ENCODE peak calls at places on chromosome 22, in eight cellular contexts. N, M, G, A, E, I, U and L are unnamed samples.

GRCh38 chr22:46350111-46350510 is 14.6 kb downstream of the TRMU start:
- DNase-seq in I (no peak), E (no peak), U (no peak), N (no peak), G (no peak), A (no peak), M (no peak), L (no peak)

GRCh38 chr22:20430101-20430640 is 7.5 kb downstream of the SCARF2 start:
- DNase-seq in A (no peak), M (no peak), E (no peak), G (no peak), U (no peak), N (no peak), I (no peak), L (no peak)

GRCh38 chr22:32317524-32317923 is 40.1 kb upstream of the RFPL3 start:
- DNase-seq in I (no peak), M (no peak), N (no peak), A (no peak), E (no peak), U (peak), G (no peak), L (no peak)

GRCh38 chr22:44399196-44399837 is 86.6 kb upstream of the SHISAL1 start:
- DNase-seq in A (peak), N (no peak), E (peak), I (no peak), U (peak), M (no peak), G (no peak), L (no peak)

GRCh38 chr22:20021196-20022181 is 579 bp downstream of the TANGO2 start:
- DNase-seq in E (peak), I (peak), A (no peak), N (no peak), U (peak), M (no peak), G (no peak), L (no peak)

GRCh38 chr22:39294571-39295468 is 24.6 kb downstream of the RPL3 start:
- DNase-seq in U (no peak), A (no peak), M (no peak), E (no peak), G (no peak), N (no peak), I (no peak), L (no peak)

GRCh38 chr22:41557401-41558240 is 3.2 kb upstream of the CSDC2 start:
- DNase-seq in I (peak), G (no peak), U (peak), N (no peak), E (no peak), A (peak), M (no peak), L (no peak)

GRCh38 chr22:24994070-24994763 is 41.7 kb downstream of the KIAA1671 start:
- DNase-seq in N (no peak), I (peak), E (peak), U (no peak), M (no peak), G (peak), A (peak), L (no peak)

GRCh38 chr22:39528681-39529486 is 3.7 kb downstream of the RPS19BP1 start:
- DNase-seq in A (peak), U (peak), E (peak), N (peak), M (peak), I (peak), G (peak), L (peak)

GRCh38 chr22:42313804-42314581 is 43.5 kb upstream of the TCF20 start:
- DNase-seq in G (peak), E (no peak), I (no peak), N (no peak), U (no peak), M (no peak), A (peak), L (no peak)

GRCh38 chr22:35506259-35506570 is 34.4 kb upstream of the RASD2 start:
- DNase-seq in A (no peak), G (no peak), M (no peak), U (no peak), I (peak), E (no peak), N (no peak), L (no peak)

GRCh38 chr22:47564651-47565050 is 802.2 kb downstream of the TBC1D22A start:
- DNase-seq in I (no peak), A (no peak), E (no peak), M (no peak), G (no peak), U (peak), N (no peak), L (no peak)

GRCh38 chr22:27195104-27195503 is 537.7 kb downstream of the MIAT start:
- DNase-seq in U (no peak), M (no peak), N (no peak), G (peak), I (no peak), E (peak), A (no peak), L (no peak)

GRCh38 chr22:26679003-26679629 is 21.7 kb downstream of the MIAT start:
- DNase-seq in U (peak), E (peak), G (no peak), A (peak), I (peak), N (peak), M (peak), L (no peak)

GRCh38 chr22:36913431-36914382 is at the start of gene CSF2RB:
- DNase-seq in M (no peak), N (no peak), G (no peak), I (no peak), U (peak), A (peak), E (no peak), L (no peak)

GRCh38 chr22:37454857-37455686 is 27.8 kb upstream of the ELFN2 start:
- DNase-seq in M (no peak), E (peak), G (no peak), U (no peak), N (no peak), A (peak), I (peak), L (no peak)

GRCh38 chr22:39292561-39293074 is 26.8 kb downstream of the RPL3 start:
- DNase-seq in G (peak), N (no peak), A (peak), U (peak), M (no peak), E (peak), I (peak), L (no peak)

GRCh38 chr22:25139062-25139461 is 60.6 kb upstream of the CRYBB3 start:
- DNase-seq in I (no peak), M (no peak), U (no peak), E (no peak), A (no peak), G (no peak), N (no peak), L (no peak)

GRCh38 chr22:49426098-49426497 is 401.6 kb downstream of the BRD1 start:
- DNase-seq in M (no peak), I (no peak), E (no peak), U (no peak), N (no peak), A (no peak), G (no peak), L (no peak)